ENCODE peak calls at places on chromosomes 16 and 17, in seven cellular contexts. D is IMR-90, E is mucosa of descending colon, X is esophagus muscularis mucosa, U is tibial artery, A is DND-41, F is upper lobe of right lung. R is an unnamed sample.

GRCh38 chr16:27111486-27111885 is 44.8 kb downstream of the C16orf82 start:
- DNase-seq in F (no peak), E (no peak), A (no peak), X (no peak), D (no peak), U (no peak), R (no peak)

GRCh38 chr17:27466748-27467375 is 10.6 kb downstream of the KSR1 start:
- DNase-seq in X (no peak), D (no peak), E (no peak), A (no peak), U (no peak), F (peak; percentile 73), R (peak; percentile 86)

GRCh38 chr17:70181866-70182265 is 12.5 kb downstream of the KCNJ2 start:
- DNase-seq in E (no peak), U (no peak), D (peak; percentile 34), X (no peak), A (no peak), F (no peak), R (no peak)

GRCh38 chr16:78738557-78738956 is 639.1 kb downstream of the WWOX start:
- DNase-seq in D (no peak), F (no peak), X (no peak), A (no peak), U (no peak), E (no peak), R (no peak)

GRCh38 chr16:49986351-49987124 is 38.5 kb upstream of the CNEP1R1 start:
- DNase-seq in E (no peak), X (no peak), A (no peak), D (peak; percentile 27), U (no peak), F (no peak), R (no peak)

GRCh38 chr17:65841116-65841515 is 279.7 kb upstream of the AXIN2 start:
- DNase-seq in D (no peak), F (no peak), U (no peak), A (no peak), E (no peak), X (no peak), R (no peak)

GRCh38 chr16:30778549-30779244 is 8.3 kb downstream of the ZNF629 start:
- DNase-seq in D (peak; percentile 22), U (no peak), F (no peak), E (no peak), X (no peak), A (no peak), R (no peak)

GRCh38 chr16:31487720-31488629 is 5.1 kb downstream of the SLC5A2 start:
- DNase-seq in X (no peak), U (no peak), A (peak; percentile 58), D (peak; percentile 28), F (peak; percentile 91), E (peak; percentile 85), R (peak; percentile 79)

GRCh38 chr16:53115047-53115446 is 60.3 kb downstream of the CHD9 start:
- DNase-seq in F (no peak), D (no peak), A (no peak), X (no peak), U (no peak), E (no peak), R (no peak)

GRCh38 chr17:60036796-60037677 is 41.7 kb downstream of the HEATR6 start:
- DNase-seq in E (peak; percentile 75), D (peak; percentile 61), X (no peak), A (peak; percentile 78), F (peak; percentile 83), U (peak; percentile 49), R (peak; percentile 81)

GRCh38 chr16:53566568-53566967 is 63.6 kb upstream of the AKTIP start:
- DNase-seq in E (no peak), X (no peak), F (no peak), U (no peak), D (no peak), A (no peak), R (no peak)

GRCh38 chr17:77286641-77287431 is 146.1 kb downstream of the SEC14L1 start:
- DNase-seq in U (no peak), E (peak; percentile 86), X (no peak), F (peak; percentile 85), D (peak; percentile 18), A (no peak), R (no peak)

GRCh38 chr16:85187002-85187401 is 74.7 kb upstream of the CIBAR2 start:
- DNase-seq in D (peak; percentile 89), A (no peak), F (no peak), U (no peak), E (no peak), X (no peak), R (no peak)

GRCh38 chr16:88472637-88473205 is 19.6 kb downstream of the ZFPM1 start:
- DNase-seq in U (no peak), X (no peak), A (no peak), E (no peak), D (no peak), F (no peak), R (no peak)

GRCh38 chr16:65579050-65579449 is 457.2 kb upstream of the CDH11 start:
- DNase-seq in E (no peak), X (no peak), A (no peak), D (no peak), U (no peak), F (no peak), R (no peak)

GRCh38 chr16:72286936-72287620 is 115.1 kb upstream of the PMFBP1 start:
- DNase-seq in U (no peak), X (no peak), A (no peak), D (no peak), F (no peak), E (no peak), R (no peak)

GRCh38 chr17:9908649-9909042 is 3.6 kb upstream of the RCVRN start:
- DNase-seq in U (no peak), X (no peak), D (no peak), E (no peak), F (no peak), A (no peak), R (no peak)

GRCh38 chr17:64326420-64327054 is 63.5 kb upstream of the TEX2 start:
- DNase-seq in D (no peak), E (peak; percentile 30), A (no peak), F (peak; percentile 89), U (peak; percentile 92), X (no peak), R (no peak)

GRCh38 chr16:27973678-27974077 is 89.8 kb downstream of the GSG1L start:
- DNase-seq in F (peak; percentile 36), E (no peak), X (no peak), A (no peak), U (no peak), D (no peak), R (no peak)

GRCh38 chr17:66748578-66748977 is 86.3 kb upstream of the CACNG5 start:
- DNase-seq in A (no peak), U (no peak), D (no peak), X (no peak), E (no peak), F (no peak), R (no peak)

DNA sequence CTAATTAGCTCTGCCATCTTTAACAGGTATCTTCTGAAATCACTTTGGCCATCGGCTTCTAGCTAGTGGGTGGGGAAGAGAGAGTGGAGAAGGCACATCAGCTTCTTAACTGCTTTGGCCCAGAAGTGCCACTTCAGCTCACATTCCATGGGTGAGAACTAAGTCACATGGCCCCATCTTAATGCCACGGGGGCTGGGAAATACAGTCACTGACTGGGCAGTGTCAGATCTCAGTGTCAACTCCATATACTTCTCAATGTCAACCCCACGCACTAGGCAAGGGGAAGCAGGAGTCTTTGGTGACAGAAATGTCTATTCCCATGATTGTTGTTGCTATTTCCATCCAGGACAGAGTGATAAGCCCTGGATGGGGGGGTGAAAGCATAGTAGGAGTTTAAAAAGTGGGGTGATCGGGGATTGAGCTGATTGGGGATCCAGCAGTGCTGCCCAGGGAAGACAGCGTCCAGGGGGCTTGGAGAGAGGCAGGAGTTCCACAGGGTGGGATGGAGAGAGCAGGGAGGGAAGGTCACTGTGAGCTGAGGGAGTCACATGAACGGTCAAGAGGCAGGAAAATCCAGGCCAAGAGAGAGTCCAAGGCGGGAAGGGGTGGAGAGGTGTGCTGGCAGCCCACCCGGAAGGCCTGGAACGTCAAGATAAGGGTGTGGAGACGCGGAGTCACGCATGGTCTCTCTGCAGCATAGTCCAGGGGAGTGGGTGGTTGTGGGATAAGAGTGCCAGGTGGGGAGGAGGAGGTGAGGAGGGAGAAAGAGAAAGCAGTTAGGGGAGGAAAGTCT is 29.2 kb downstream of the CCR7 start:
- DNase-seq in U (peak; percentile 57), A (no peak), D (no peak), E (peak; percentile 27), F (peak; percentile 73), X (no peak), R (no peak)
- H3K4me1 ChIP-seq in U (peaks cover 46% of the 10 kb centered on the region), A (peaks cover 92% of the 10 kb centered on the region), D (peaks cover 44% of the 10 kb centered on the region), E (peaks cover 16% of the 10 kb centered on the region), F (peaks cover 79% of the 10 kb centered on the region), X (peaks cover 73% of the 10 kb centered on the region), R (peaks cover 52% of the 10 kb centered on the region)

GRCh38 chr17:31525801-31526549 is 134.5 kb downstream of the RAB11FIP4 start:
- DNase-seq in D (no peak), U (no peak), X (no peak), F (no peak), E (no peak), A (no peak), R (no peak)

GRCh38 chr17:31530391-31530990 is 139.0 kb downstream of the RAB11FIP4 start:
- DNase-seq in D (no peak), E (no peak), A (no peak), U (no peak), X (no peak), F (no peak), R (no peak)

GRCh38 chr17:31529841-31530251 is 138.4 kb downstream of the RAB11FIP4 start:
- DNase-seq in D (no peak), U (no peak), X (no peak), A (no peak), F (no peak), E (no peak), R (no peak)

GRCh38 chr17:31527606-31528005 is 136.1 kb downstream of the RAB11FIP4 start:
- DNase-seq in E (no peak), D (peak; percentile 55), F (no peak), X (no peak), A (no peak), U (no peak), R (no peak)

GRCh38 chr17:31528291-31528874 is 136.9 kb downstream of the RAB11FIP4 start:
- DNase-seq in F (no peak), U (no peak), A (no peak), D (no peak), E (no peak), X (no peak), R (no peak)
- H3K4me1 ChIP-seq in F (peaks cover 4% of the 10 kb centered on the region), U (no peaks in the 10 kb centered on the region), A (no peaks in the 10 kb centered on the region), D (peaks cover 6% of the 10 kb centered on the region), E (no peaks in the 10 kb centered on the region), X (no peaks in the 10 kb centered on the region), R (no peaks in the 10 kb centered on the region)

DNA sequence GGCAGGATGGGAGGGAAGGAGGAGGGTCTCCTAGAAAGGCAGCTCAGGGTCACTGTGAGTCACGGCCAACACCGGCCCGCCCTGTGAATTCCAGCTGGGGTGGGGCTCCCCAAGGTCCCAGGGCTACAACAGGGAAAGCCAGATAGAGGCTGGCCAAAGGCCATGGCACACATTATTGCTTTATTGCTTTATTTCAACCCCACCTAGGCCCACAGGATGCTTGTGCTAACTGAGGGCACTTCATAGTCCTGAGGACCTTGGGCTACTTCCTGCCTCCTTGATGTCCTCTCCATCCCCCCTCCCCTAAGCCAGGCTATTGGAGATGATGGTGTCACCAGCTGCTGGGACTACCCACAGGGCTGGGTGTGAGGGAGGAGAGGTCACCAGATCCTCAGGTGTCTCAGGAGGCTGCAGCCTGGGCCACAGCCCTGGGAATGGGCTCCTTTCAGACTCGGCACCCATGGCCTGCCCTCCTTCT is 26.1 kb downstream of the LRRC75A start:
- DNase-seq in E (peak; percentile 90), D (no peak), X (no peak), A (no peak), F (no peak), U (no peak), R (no peak)
- H3K4me1 ChIP-seq in E (peaks cover 41% of the 10 kb centered on the region), D (peaks cover 12% of the 10 kb centered on the region), X (peaks cover 29% of the 10 kb centered on the region), A (no peaks in the 10 kb centered on the region), F (no peaks in the 10 kb centered on the region), U (no peaks in the 10 kb centered on the region), R (no peaks in the 10 kb centered on the region)

GRCh38 chr17:74214642-74215331 is 1.4 kb downstream of the TTYH2 start:
- DNase-seq in A (no peak), X (no peak), U (no peak), D (no peak), E (no peak), F (no peak), R (no peak)
- H3K4me1 ChIP-seq in A (peaks cover 21% of the 10 kb centered on the region), X (peaks cover 41% of the 10 kb centered on the region), U (peaks cover 23% of the 10 kb centered on the region), D (peaks cover 13% of the 10 kb centered on the region), E (peaks cover 17% of the 10 kb centered on the region), F (peaks cover 35% of the 10 kb centered on the region), R (peaks cover 52% of the 10 kb centered on the region)